ENCODE peak calls at places on chromosomes 5 and 9, in nine cellular contexts. L, J, K, U, M, T, V, A and P are unnamed samples. For H3K36me3, the result is how much of the 10 kb centered on the place peaks cover.

GRCh38 chr5:19531374-19531952 is 456.5 kb downstream of the CDH18 start:
- DNase-seq in M (no peak), T (no peak), L (no peak), A (no peak), V (no peak), J (peak), K (no peak), U (no peak), P (no peak)

GRCh38 chr9:86487222-86487841 is 133.1 kb upstream of the TUT7 start:
- DNase-seq in K (no peak), V (peak), T (peak), J (no peak), U (no peak), M (peak), L (peak), A (no peak), P (no peak)

GRCh38 chr5:88674262-88675158 is 208.5 kb downstream of the MEF2C start:
- DNase-seq in J (no peak), L (no peak), K (no peak), M (no peak), A (no peak), T (peak), U (peak), V (no peak), P (no peak)

GRCh38 chr5:59179704-59180103 is 596.8 kb downstream of the RAB3C start:
- DNase-seq in M (no peak), V (no peak), A (no peak), J (no peak), U (no peak), K (no peak), L (no peak), T (no peak), P (no peak)

GRCh38 chr9:109035684-109036423 is 22.6 kb upstream of the CTNNAL1 start:
- DNase-seq in V (peak), U (no peak), T (peak), M (peak), K (no peak), L (no peak), A (no peak), J (peak), P (peak)

GRCh38 chr9:99970481-99970880 is 64.0 kb downstream of the STX17 start:
- DNase-seq in K (no peak), T (no peak), M (no peak), L (no peak), J (no peak), A (no peak), V (no peak), U (no peak), P (no peak)

GRCh38 chr9:117732494-117732893 is 28.3 kb downstream of the TLR4 start:
- DNase-seq in L (no peak), J (no peak), K (no peak), U (no peak), A (no peak), T (no peak), M (no peak), V (no peak), P (no peak)

GRCh38 chr5:123450641-123451421 is 27.6 kb upstream of the CEP120 start:
- DNase-seq in J (peak), M (no peak), K (no peak), V (peak), U (no peak), L (no peak), T (peak), A (no peak), P (no peak)

GRCh38 chr5:52988335-52989024 is 672 bp upstream of the ITGA2 start:
- DNase-seq in M (no peak), K (no peak), L (peak), V (peak), T (no peak), J (peak), U (no peak), A (no peak), P (no peak)

GRCh38 chr9:91580136-91580535 is 156.5 kb upstream of the NFIL3 start:
- DNase-seq in T (peak), L (no peak), V (no peak), M (peak), J (no peak), K (no peak), A (no peak), U (no peak), P (peak)

GRCh38 chr9:131418143-131419028 is 24.5 kb downstream of the PRRC2B start:
- DNase-seq in A (no peak), V (peak), L (no peak), M (peak), U (peak), J (peak), T (no peak), K (no peak), P (no peak)

GRCh38 chr9:121450241-121450640 is 49.4 kb downstream of the GGTA1 start:
- DNase-seq in K (no peak), U (no peak), T (no peak), M (no peak), A (no peak), J (no peak), V (no peak), L (no peak), P (no peak)

GRCh38 chr5:142830241-142831018 is 60.3 kb downstream of the ARHGAP26 start:
- DNase-seq in K (no peak), M (peak), V (peak), A (no peak), T (peak), U (no peak), L (no peak), J (no peak), P (peak)

GRCh38 chr5:58259685-58260152 is 200.2 kb downstream of the PLK2 start:
- DNase-seq in A (no peak), K (no peak), J (peak), L (no peak), M (peak), T (peak), U (no peak), V (peak), P (peak)

GRCh38 chr9:6126377-6126776 is 89.2 kb upstream of the IL33 start:
- DNase-seq in U (no peak), T (no peak), L (no peak), K (no peak), V (no peak), J (no peak), M (no peak), A (no peak), P (no peak)

GRCh38 chr5:171957591-171958251 is 48.7 kb downstream of the FBXW11 start:
- DNase-seq in T (no peak), K (peak), U (no peak), J (peak), V (no peak), A (peak), L (peak), M (no peak), P (no peak)

GRCh38 chr9:91315191-91315590 is 46.5 kb downstream of the AUH start:
- DNase-seq in V (no peak), M (no peak), T (no peak), L (no peak), K (no peak), J (peak), U (no peak), A (no peak), P (no peak)

GRCh38 chr5:134581241-134581981 is 51.2 kb downstream of the SAR1B start:
- DNase-seq in K (no peak), J (no peak), A (no peak), V (no peak), T (no peak), M (no peak), U (peak), L (no peak), P (no peak)

GRCh38 chr5:74341221-74341620 is 299.3 kb downstream of the ENC1 start:
- DNase-seq in J (no peak), K (no peak), A (no peak), U (no peak), V (no peak), M (no peak), T (no peak), L (no peak), P (no peak)

GRCh38 chr5:113052041-113052795 is 75.6 kb downstream of the DCP2 start:
- DNase-seq in A (no peak), V (peak), M (no peak), K (no peak), L (no peak), T (peak), J (no peak), U (no peak), P (no peak)

GRCh38 chr5:149466457-149466972 is 84.7 kb downstream of the CSNK1A1 start:
- DNase-seq in A (no peak), L (no peak), J (no peak), U (no peak), K (no peak), V (no peak), M (peak), T (peak), P (peak)

GRCh38 chr5:29990681-29991080 is 1202.8 kb upstream of the CDH6 start:
- DNase-seq in U (no peak), M (no peak), T (no peak), A (no peak), V (no peak), L (no peak), J (no peak), K (no peak), P (no peak)

GRCh38 chr5:91318727-91319126 is 64.4 kb downstream of the ARRDC3 start:
- DNase-seq in V (no peak), J (no peak), A (no peak), U (no peak), T (no peak), K (no peak), M (no peak), L (peak), P (no peak)

GRCh38 chr9:126423022-126423708 is 96.5 kb downstream of the MVB12B start:
- DNase-seq in J (no peak), M (no peak), L (no peak), T (no peak), V (no peak), U (no peak), K (no peak), A (no peak), P (no peak)

GRCh38 chr9:136613824-136614371 is 48.8 kb upstream of the EGFL7 start:
- DNase-seq in A (no peak), M (no peak), K (no peak), L (no peak), T (no peak), V (peak), U (no peak), J (no peak), P (no peak)

GRCh38 chr9:72586388-72587160 is 65.2 kb downstream of the TMC1 start:
- DNase-seq in A (no peak), J (peak), M (peak), K (no peak), T (peak), L (peak), V (peak), U (no peak), P (peak)

GRCh38 chr5:72451771-72452505 is 55.3 kb downstream of the ZNF366 start:
- DNase-seq in T (peak), K (peak), V (peak), U (no peak), J (peak), L (no peak), M (peak), A (no peak), P (peak)

GRCh38 chr5:174459071-174459702 is 265.2 kb upstream of the MSX2 start:
- DNase-seq in A (no peak), V (no peak), M (no peak), K (no peak), T (peak), J (no peak), U (no peak), L (no peak), P (no peak)

GRCh38 chr5:33985447-33985846 is 954 bp upstream of the SLC45A2 start:
- DNase-seq in U (no peak), T (no peak), J (no peak), V (no peak), K (no peak), A (no peak), L (no peak), M (no peak), P (no peak)

GRCh38 chr9:75197521-75197920 is 109.2 kb downstream of the OSTF1 start:
- DNase-seq in K (no peak), U (no peak), T (peak), A (no peak), J (no peak), M (no peak), L (no peak), V (peak), P (peak)

GRCh38 chr9:124285903-124286291 is 28.1 kb downstream of the NEK6 start:
- DNase-seq in T (peak), A (peak), U (peak), J (peak), L (no peak), M (peak), K (peak), V (peak), P (peak)

GRCh38 chr9:134265078-134265477 is 61.2 kb upstream of the RXRA start:
- DNase-seq in A (no peak), L (no peak), M (no peak), V (no peak), K (no peak), U (no peak), T (no peak), J (no peak), P (no peak)

GRCh38 chr5:59829389-59829788 is 64.1 kb downstream of the PDE4D start:
- DNase-seq in J (no peak), L (no peak), T (peak), U (no peak), K (no peak), A (no peak), V (no peak), M (peak), P (peak)

GRCh38 chr5:22539756-22540155 is 313.4 kb downstream of the CDH12 start:
- DNase-seq in K (no peak), J (no peak), L (no peak), A (no peak), U (no peak), T (no peak), V (no peak), M (no peak), P (no peak)

GRCh38 chr5:76831108-76831447 is 12.2 kb downstream of the F2RL1 start:
- DNase-seq in K (peak), V (peak), U (no peak), L (no peak), J (peak), A (no peak), M (peak), T (peak), P (peak)

GRCh38 chr9:136547508-136548215 is 1.8 kb upstream of the NOTCH1 start:
- DNase-seq in V (no peak), T (no peak), K (no peak), J (no peak), A (no peak), U (no peak), L (no peak), M (no peak), P (no peak)

GRCh38 chr9:111037744-111038335 is 430 bp downstream of the LPAR1 start:
- DNase-seq in T (peak), K (no peak), V (no peak), M (peak), A (no peak), J (peak), U (peak), L (no peak), P (no peak)

GRCh38 chr5:156326718-156327259 is at the start of gene SGCD:
- DNase-seq in T (peak), J (peak), M (peak), V (peak), U (peak), L (no peak), K (no peak), A (no peak), P (peak)

GRCh38 chr5:7053528-7054209 is 340.4 kb downstream of the TENT4A start:
- DNase-seq in J (no peak), K (no peak), M (no peak), L (no peak), A (no peak), V (no peak), T (no peak), U (no peak), P (no peak)

GRCh38 chr5:79546782-79547428 is 33.0 kb upstream of the HOMER1 start:
- DNase-seq in A (no peak), T (no peak), J (no peak), V (no peak), M (peak), L (no peak), U (no peak), K (no peak), P (no peak)

GRCh38 chr5:79547982-79548381 is 34.0 kb upstream of the HOMER1 start:
- DNase-seq in A (no peak), U (no peak), T (no peak), V (no peak), L (no peak), J (peak), K (no peak), M (no peak), P (no peak)

GRCh38 chr5:79544136-79544535 is 30.2 kb upstream of the HOMER1 start:
- DNase-seq in M (no peak), U (no peak), L (no peak), A (no peak), J (no peak), K (no peak), V (no peak), T (peak), P (no peak)

GRCh38 chr5:79552984-79553383 is 39.0 kb upstream of the HOMER1 start:
- DNase-seq in J (no peak), M (peak), V (no peak), U (no peak), L (no peak), A (no peak), T (peak), K (no peak), P (no peak)

DNA sequence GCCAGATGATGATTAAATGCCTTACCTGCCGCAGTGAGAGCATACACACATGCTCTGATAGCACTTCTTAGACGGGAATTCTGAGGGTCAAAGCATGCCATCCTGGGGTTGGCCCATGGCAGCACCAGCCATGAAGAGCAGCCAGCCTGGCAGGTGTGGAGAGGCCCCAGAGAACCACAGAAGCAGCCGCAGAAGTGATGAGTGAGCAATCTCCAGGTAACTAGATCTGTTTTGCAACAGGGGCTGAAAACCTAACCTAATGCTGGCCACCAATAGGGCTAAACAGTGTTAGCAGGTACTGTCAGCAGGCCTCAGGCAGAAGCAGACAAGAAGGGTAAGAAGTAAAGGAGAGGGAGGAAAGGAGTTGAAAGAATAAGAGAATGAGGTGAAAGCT is 33.5 kb upstream of the HOMER1 start:
- DNase-seq in U (no peak), J (no peak), V (no peak), M (no peak), L (no peak), A (no peak), T (no peak), K (no peak), P (no peak)
- H3K4me3 ChIP-seq in U (no peak), J (no peak), V (no peak), M (no peak), L (no peak), A (no peak), T (no peak), K (no peak), P (no peak)

GRCh38 chr5:132773114-132773513 is 3.9 kb downstream of the SEPTIN8 start:
- DNase-seq in V (no peak), A (no peak), L (no peak), M (no peak), J (no peak), K (no peak), U (no peak), T (no peak), P (no peak)
- H3K27ac ChIP-seq in V (no peak), A (no peak), L (no peak), M (no peak), J (no peak), K (no peak), U (peak), T (no peak), P (no peak)

GRCh38 chr9:114247086-114247485 is 75.8 kb upstream of the ORM1 start:
- DNase-seq in M (no peak), K (no peak), V (no peak), L (no peak), T (no peak), J (no peak), A (no peak), U (no peak), P (no peak)

GRCh38 chr9:114247491-114247890 is 75.4 kb upstream of the ORM1 start:
- DNase-seq in U (no peak), A (no peak), J (no peak), T (no peak), K (no peak), V (no peak), M (no peak), L (no peak), P (no peak)

GRCh38 chr9:114249424-114250234 is 73.3 kb upstream of the ORM1 start:
- DNase-seq in M (no peak), K (no peak), L (no peak), U (no peak), T (no peak), J (no peak), A (no peak), V (no peak), P (no peak)

GRCh38 chr9:114246558-114246957 is 76.3 kb upstream of the ORM1 start:
- DNase-seq in T (no peak), J (no peak), L (no peak), M (peak), A (no peak), K (no peak), V (no peak), U (no peak), P (no peak)

GRCh38 chr9:114248274-114248673 is 74.6 kb upstream of the ORM1 start:
- DNase-seq in M (no peak), U (no peak), J (no peak), K (no peak), T (no peak), V (no peak), A (no peak), L (no peak), P (no peak)
- H3K36me3 ChIP-seq in M (under half), U (under half), J (under half), K (under half), T (under half), V (under half), A (under half), L (under half), P (under half)

DNA sequence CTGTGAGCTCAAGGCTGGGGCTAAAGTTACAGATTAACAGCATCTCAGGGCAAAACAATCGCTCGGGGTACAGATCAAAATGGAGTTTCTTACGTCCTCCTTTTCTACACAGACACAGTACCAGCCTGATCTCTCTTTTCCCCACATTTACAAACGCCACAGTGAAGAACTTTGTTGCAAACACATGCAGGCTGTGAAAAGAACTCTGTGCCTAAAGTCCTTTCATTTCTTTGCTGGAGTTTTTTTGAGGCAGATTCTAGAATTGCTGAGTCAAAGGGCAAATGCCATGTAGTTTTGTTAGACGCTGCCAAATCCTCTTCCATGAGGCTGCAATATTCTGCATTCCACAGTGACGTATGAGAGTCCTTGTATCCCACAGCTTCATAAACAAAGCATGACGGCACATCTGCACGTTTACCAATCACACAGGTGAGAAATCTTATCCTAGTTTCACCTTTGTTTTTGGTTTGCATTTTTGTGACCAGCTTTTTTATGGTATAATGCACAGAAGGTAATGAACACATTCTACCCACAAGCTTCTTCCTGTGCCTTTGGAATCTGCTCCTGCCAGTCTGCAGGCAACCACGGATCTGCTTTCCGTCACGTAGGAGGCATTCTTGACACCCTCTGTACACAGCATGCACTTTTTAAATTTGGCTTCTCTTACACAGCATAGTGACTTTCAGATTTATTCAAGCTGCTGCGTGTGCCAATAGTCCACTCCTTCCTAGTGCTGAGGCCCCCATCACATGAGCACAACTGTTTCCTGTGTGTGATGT is 44.6 kb upstream of the LPCAT1 start:
- DNase-seq in J (peak), A (no peak), T (peak), M (peak), V (peak), L (no peak), K (no peak), U (no peak), P (peak)
- H3K4me3 ChIP-seq in J (no peak), A (no peak), T (no peak), M (no peak), V (no peak), L (no peak), K (no peak), U (no peak), P (no peak)